ENCODE peak calls at places on chromosome 7, in six cellular contexts. P, I, D, U, Y and L are unnamed samples.

GRCh38 chr7:10939237-10939910 is 34.3 kb upstream of the PHF14 start:
- DNase-seq in P (no peak), I (no peak), D (no peak), U (no peak), Y (no peak), L (no peak)

GRCh38 chr7:22357311-22358175 is 589 bp upstream of the RAPGEF5 start:
- DNase-seq in P (no peak), I (no peak), D (peak), U (no peak), Y (no peak), L (no peak)

GRCh38 chr7:130879191-130879590 is 145.2 kb upstream of the KLF14 start:
- DNase-seq in P (no peak), I (no peak), D (no peak), U (no peak), Y (no peak), L (no peak)

GRCh38 chr7:96827701-96828100 is 118.1 kb upstream of the SEM1 start:
- DNase-seq in P (no peak), I (no peak), D (no peak), U (no peak), Y (no peak), L (no peak)

GRCh38 chr7:13990319-13990983 is 985 bp upstream of the ETV1 start:
- DNase-seq in P (no peak), I (peak), D (peak), U (no peak), Y (peak), L (no peak)

GRCh38 chr7:22554184-22554583 is 54.2 kb upstream of the STEAP1B start:
- DNase-seq in P (no peak), I (no peak), D (no peak), U (no peak), Y (no peak), L (no peak)

GRCh38 chr7:95723583-95724180 is 48.7 kb upstream of the DYNC1I1 start:
- DNase-seq in P (peak), I (no peak), D (peak), U (peak), Y (no peak), L (no peak)

GRCh38 chr7:144835166-144835611 is 664 bp downstream of the TPK1 start:
- DNase-seq in P (peak), I (no peak), D (peak), U (peak), Y (peak), L (no peak)

GRCh38 chr7:114130860-114131259 is 212.1 kb upstream of the PPP1R3A start:
- DNase-seq in P (no peak), I (no peak), D (no peak), U (no peak), Y (no peak), L (no peak)

GRCh38 chr7:33591481-33591880 is 313.9 kb upstream of the BMPER start:
- DNase-seq in P (no peak), I (no peak), D (peak), U (no peak), Y (no peak), L (no peak)

GRCh38 chr7:150565239-150565638 is 2.0 kb upstream of the GIMAP4 start:
- DNase-seq in P (no peak), I (no peak), D (no peak), U (no peak), Y (no peak), L (no peak)

GRCh38 chr7:1028775-1029636 is 15.3 kb upstream of the GPR146 start:
- DNase-seq in P (peak), I (peak), D (peak), U (no peak), Y (peak), L (peak)

GRCh38 chr7:80508440-80508839 is 3.4 kb downstream of the GNAT3 start:
- DNase-seq in P (no peak), I (no peak), D (peak), U (no peak), Y (no peak), L (no peak)

GRCh38 chr7:152577339-152577738 is 98.6 kb downstream of the XRCC2 start:
- DNase-seq in P (no peak), I (peak), D (no peak), U (no peak), Y (no peak), L (no peak)

GRCh38 chr7:147803625-147804024 is 786.9 kb upstream of the C7orf33 start:
- DNase-seq in P (no peak), I (no peak), D (no peak), U (no peak), Y (no peak), L (no peak)

GRCh38 chr7:119351320-119351719 is 921.7 kb upstream of the KCND2 start:
- DNase-seq in P (no peak), I (peak), D (no peak), U (no peak), Y (no peak), L (no peak)

GRCh38 chr7:12110425-12110824 is 100.7 kb upstream of the TMEM106B start:
- DNase-seq in P (no peak), I (no peak), D (no peak), U (no peak), Y (no peak), L (no peak)

GRCh38 chr7:158903897-158904541 is 47.7 kb downstream of the DYNC2I1 start:
- DNase-seq in P (no peak), I (no peak), D (no peak), U (no peak), Y (no peak), L (no peak)

GRCh38 chr7:140898794-140899548 is 25.8 kb downstream of the BRAF start:
- DNase-seq in P (no peak), I (no peak), D (no peak), U (no peak), Y (no peak), L (no peak)

GRCh38 chr7:38839846-38840245 is 69.1 kb downstream of the VPS41 start:
- DNase-seq in P (no peak), I (no peak), D (no peak), U (no peak), Y (no peak), L (no peak)

GRCh38 chr7:51315393-51316261 is 982 bp downstream of the COBL start:
- DNase-seq in P (no peak), I (no peak), D (no peak), U (no peak), Y (no peak), L (no peak)

GRCh38 chr7:149714081-149714909 is 59.1 kb downstream of the ZNF467 start:
- DNase-seq in P (peak), I (peak), D (peak), U (peak), Y (peak), L (peak)

GRCh38 chr7:67696878-67697277 is 700.2 kb downstream of the TYW1 start:
- DNase-seq in P (no peak), I (no peak), D (no peak), U (no peak), Y (no peak), L (no peak)
- TF ChIP-seq POLR2A in P (no peak), I (no peak), D (no peak), U (no peak), Y (no peak), L (no peak)

GRCh38 chr7:116671681-116672595 is at the start of gene MET:
- DNase-seq in P (peak), I (peak), D (peak), U (no peak), Y (peak), L (peak)
- TF ChIP-seq POLR2AphosphoS5 in P (no peak), I (peak), D (peak), U (no peak), Y (no peak), L (no peak)

GRCh38 chr7:27175005-27175625 is 995 bp upstream of the HOXA10 start:
- DNase-seq in P (no peak), I (peak), D (peak), U (no peak), Y (peak), L (no peak)

GRCh38 chr7:27173412-27174076 is 576 bp downstream of the HOXA10 start:
- DNase-seq in P (no peak), I (peak), D (peak), U (no peak), Y (peak), L (no peak)

GRCh38 chr7:27172823-27173411 is 1.2 kb downstream of the HOXA10 start:
- DNase-seq in P (no peak), I (peak), D (peak), U (no peak), Y (peak), L (no peak)

GRCh38 chr7:27175626-27176342 is 1.7 kb upstream of the HOXA10 start:
- DNase-seq in P (no peak), I (peak), D (peak), U (no peak), Y (peak), L (no peak)

GRCh38 chr7:27174077-27175004 is at the start of gene HOXA10:
- DNase-seq in P (no peak), I (peak), D (peak), U (no peak), Y (peak), L (no peak)
- TF ChIP-seq POLR2A in P (no peak), I (no peak), D (peak), U (no peak), Y (peak), L (no peak)

DNA sequence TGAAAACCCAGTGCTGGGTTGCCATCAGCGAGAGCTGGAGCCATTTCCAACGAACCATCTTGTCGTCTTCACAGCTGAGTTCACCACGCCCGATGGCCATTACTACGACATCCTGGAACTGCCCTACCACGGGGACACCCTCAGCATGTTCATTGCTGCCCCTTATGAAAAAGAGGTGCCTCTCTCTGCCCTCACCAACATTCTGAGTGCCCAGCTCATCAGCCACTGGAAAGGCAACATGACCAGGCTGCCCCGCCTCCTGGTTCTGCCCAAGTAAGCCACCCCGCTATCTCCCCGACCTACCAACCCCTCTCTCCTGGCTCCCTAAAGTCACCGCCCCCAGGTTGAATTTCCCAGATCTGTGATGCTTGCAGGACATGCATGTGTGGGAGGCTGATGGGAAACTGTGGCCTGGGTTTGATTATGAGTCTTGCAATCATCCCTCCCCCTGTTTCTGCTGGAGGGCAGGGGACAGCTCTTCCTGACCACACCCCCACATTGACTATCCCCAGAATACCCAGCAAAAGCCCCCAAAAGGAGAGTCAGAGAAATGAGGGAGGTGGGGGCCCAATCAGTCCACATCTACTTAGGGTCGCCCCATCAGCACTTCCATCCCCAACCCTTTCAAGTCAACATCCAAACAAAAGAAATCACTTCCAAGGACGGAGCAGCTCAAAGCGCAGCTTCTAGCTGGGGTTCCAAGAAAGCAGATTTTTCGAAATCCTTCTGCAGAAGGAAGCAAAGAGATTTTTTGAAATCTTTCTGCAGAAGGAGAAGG is 6.9 kb downstream of the SERPINE1 start:
- DNase-seq in P (peak), I (no peak), D (no peak), U (no peak), Y (no peak), L (no peak)
- TF ChIP-seq POLR2AphosphoS5 in P (no peak), I (no peak), D (peak), U (no peak), Y (no peak), L (no peak)

DNA sequence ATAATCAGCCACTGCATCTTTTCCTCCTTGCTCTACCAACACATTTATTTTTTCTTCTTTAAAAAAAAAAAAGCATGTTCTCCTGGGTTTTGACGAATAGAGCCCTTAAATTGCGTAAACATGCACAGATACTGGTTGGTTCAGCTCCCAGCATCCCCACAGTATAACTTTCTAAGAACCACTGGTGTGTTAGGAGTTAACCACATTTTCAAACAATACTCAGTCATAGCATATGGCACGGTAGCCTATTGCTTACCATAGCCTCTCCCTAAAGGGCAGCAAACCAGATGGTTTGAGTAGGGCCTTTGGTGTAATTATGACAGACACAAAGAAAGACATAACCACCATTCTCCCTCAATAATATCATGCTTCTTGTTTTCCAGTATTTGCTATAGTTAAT is 145.0 kb downstream of the LRRC4 start:
- DNase-seq in P (no peak), I (no peak), D (no peak), U (no peak), Y (no peak), L (no peak)
- TF ChIP-seq POLR2A in P (no peak), I (no peak), D (no peak), U (no peak), Y (no peak), L (no peak)

GRCh38 chr7:87354749-87355148 is 9.3 kb downstream of the CROT start:
- DNase-seq in P (no peak), I (no peak), D (no peak), U (no peak), Y (no peak), L (no peak)

GRCh38 chr7:87361320-87361719 is 15.9 kb downstream of the CROT start:
- DNase-seq in P (no peak), I (no peak), D (no peak), U (no peak), Y (no peak), L (no peak)

GRCh38 chr7:87356448-87356847 is 11.0 kb downstream of the CROT start:
- DNase-seq in P (no peak), I (no peak), D (no peak), U (no peak), Y (no peak), L (no peak)

GRCh38 chr7:87363342-87363741 is 17.9 kb downstream of the CROT start:
- DNase-seq in P (no peak), I (no peak), D (no peak), U (no peak), Y (no peak), L (no peak)

DNA sequence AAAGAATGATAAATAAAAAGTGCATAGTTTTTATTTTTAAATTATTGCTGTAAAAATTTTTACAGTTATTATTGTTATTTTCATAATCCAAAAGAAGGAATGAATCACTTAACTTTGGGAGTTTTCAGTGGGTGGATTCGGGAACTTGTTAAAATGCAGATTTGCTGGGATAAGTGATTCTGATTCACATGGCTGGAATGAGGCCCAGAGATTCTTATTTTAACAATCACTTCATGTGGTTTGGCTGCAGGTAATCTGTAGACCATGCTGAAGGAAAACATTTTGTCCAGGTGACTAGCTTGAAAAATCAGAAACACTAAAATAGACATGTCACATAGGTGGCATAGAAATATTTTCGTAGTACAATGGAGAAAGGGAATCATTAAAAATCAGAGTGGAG is 13.9 kb downstream of the CROT start:
- DNase-seq in P (no peak), I (no peak), D (no peak), U (no peak), Y (no peak), L (no peak)
- TF ChIP-seq POLR2AphosphoS5 in P (no peak), I (no peak), D (no peak), U (no peak), Y (no peak), L (no peak)

GRCh38 chr7:36299882-36300341 is 89.8 kb upstream of the ANLN start:
- DNase-seq in P (no peak), I (no peak), D (no peak), U (no peak), Y (peak), L (no peak)

GRCh38 chr7:36301914-36302771 is 87.5 kb upstream of the ANLN start:
- DNase-seq in P (peak), I (no peak), D (peak), U (no peak), Y (peak), L (no peak)

GRCh38 chr7:36299223-36299760 is 90.4 kb upstream of the ANLN start:
- DNase-seq in P (no peak), I (no peak), D (no peak), U (no peak), Y (no peak), L (no peak)

GRCh38 chr7:36303202-36304098 is 86.2 kb upstream of the ANLN start:
- DNase-seq in P (no peak), I (no peak), D (peak), U (no peak), Y (peak), L (no peak)

GRCh38 chr7:36300696-36301350 is 88.8 kb upstream of the ANLN start:
- DNase-seq in P (no peak), I (no peak), D (no peak), U (no peak), Y (peak), L (no peak)
- TF ChIP-seq POLR2A in P (no peak), I (no peak), D (no peak), U (no peak), Y (no peak), L (no peak)

GRCh38 chr7:3650844-3651243 is 349.8 kb downstream of the SDK1 start:
- DNase-seq in P (no peak), I (no peak), D (no peak), U (no peak), Y (no peak), L (no peak)

GRCh38 chr7:3648276-3648675 is 347.2 kb downstream of the SDK1 start:
- DNase-seq in P (no peak), I (no peak), D (no peak), U (no peak), Y (no peak), L (no peak)

GRCh38 chr7:3655635-3656034 is 354.6 kb downstream of the SDK1 start:
- DNase-seq in P (no peak), I (no peak), D (no peak), U (no peak), Y (no peak), L (no peak)

GRCh38 chr7:3649250-3649649 is 348.2 kb downstream of the SDK1 start:
- DNase-seq in P (no peak), I (no peak), D (no peak), U (no peak), Y (no peak), L (no peak)

GRCh38 chr7:3649678-3650445 is 348.8 kb downstream of the SDK1 start:
- DNase-seq in P (no peak), I (no peak), D (no peak), U (no peak), Y (no peak), L (no peak)
- TF ChIP-seq POLR2AphosphoS5 in P (no peak), I (no peak), D (no peak), U (no peak), Y (no peak), L (no peak)